ENCODE peak calls at places on chromosomes 12 and 14, in nine cellular contexts. L is left colon; P is caudate nucleus; D is posterior cingulate gyrus; J is omental fat pad; U is EH; M is K562; V is LoVo; E is stimulated activated CD4-positive, alpha-beta T cell treated with anti-CD3 and anti-CD28 coated beads, Interleukin-4, amount 100 ng/mL, for 48 hours. F is an unnamed sample.

GRCh38 chr14:93712079-93712837 is 76.0 kb downstream of the PRIMA1 start:
- DNase-seq in L (no peak), P (no peak), D (no peak), J (no peak), U (no peak), M (no peak), V (no peak), E (no peak), F (no peak)

GRCh38 chr12:15151141-15152091 is 69.8 kb downstream of the RERG start:
- DNase-seq in L (no peak), P (no peak), D (no peak), J (no peak), U (no peak), M (no peak), V (peak; percentile 52), E (no peak), F (no peak)

GRCh38 chr14:55160989-55161388 is 30.4 kb downstream of the DLGAP5 start:
- DNase-seq in L (no peak), P (no peak), D (no peak), J (no peak), U (peak; percentile 64), M (no peak), V (peak; percentile 72), E (no peak), F (peak; percentile 61)

GRCh38 chr12:44465139-44465538 is 411.0 kb downstream of the NELL2 start:
- DNase-seq in L (no peak), P (no peak), D (no peak), J (no peak), U (no peak), M (no peak), V (no peak), E (no peak), F (no peak)

GRCh38 chr14:68753696-68754095 is 39.2 kb downstream of the ZFP36L1 start:
- DNase-seq in L (no peak), P (no peak), D (no peak), J (no peak), U (peak; percentile 38), M (no peak), V (no peak), E (no peak), F (no peak)

GRCh38 chr14:81351205-81351604 is 48.9 kb downstream of the STON2 start:
- DNase-seq in L (no peak), P (no peak), D (no peak), J (no peak), U (no peak), M (no peak), V (no peak), E (no peak), F (no peak)

GRCh38 chr12:22525426-22525825 is 18.9 kb downstream of the C2CD5 start:
- DNase-seq in L (no peak), P (no peak), D (no peak), J (no peak), U (peak; percentile 62), M (no peak), V (no peak), E (no peak), F (no peak)

GRCh38 chr12:55742719-55743130 is at the start of gene GDF11:
- DNase-seq in L (peak; percentile 70), P (peak; percentile 80), D (peak; percentile 75), J (no peak), U (peak; percentile 81), M (peak; percentile 92), V (peak; percentile 88), E (peak; percentile 67), F (peak; percentile 69)

GRCh38 chr12:105455250-105455649 is 124.8 kb downstream of the C12orf75 start:
- DNase-seq in L (no peak), P (no peak), D (no peak), J (no peak), U (no peak), M (no peak), V (no peak), E (no peak), F (no peak)

GRCh38 chr14:34536951-34537676 is 2.4 kb downstream of the EAPP start:
- DNase-seq in L (no peak), P (no peak), D (no peak), J (no peak), U (peak; percentile 77), M (no peak), V (no peak), E (no peak), F (no peak)

GRCh38 chr14:44775248-44775647 is 186.5 kb downstream of the KLHL28 start:
- DNase-seq in L (no peak), P (no peak), D (no peak), J (no peak), U (no peak), M (no peak), V (no peak), E (no peak), F (no peak)

GRCh38 chr12:131105736-131106356 is 152.1 kb downstream of the ADGRD1 start:
- DNase-seq in L (peak; percentile 22), P (peak; percentile 68), D (peak; percentile 52), J (no peak), U (no peak), M (no peak), V (no peak), E (peak; percentile 52), F (no peak)

GRCh38 chr14:23895480-23895879 is 58.1 kb upstream of the DHRS4 start:
- DNase-seq in L (no peak), P (no peak), D (no peak), J (no peak), U (no peak), M (peak; percentile 10), V (no peak), E (no peak), F (no peak)

GRCh38 chr12:127670294-127670693 is 596.7 kb upstream of the TMEM132C start:
- DNase-seq in L (no peak), P (no peak), D (no peak), J (no peak), U (no peak), M (no peak), V (no peak), E (no peak), F (no peak)

GRCh38 chr14:98598576-98598975 is 673.4 kb downstream of the BCL11B start:
- DNase-seq in L (no peak), P (no peak), D (no peak), J (no peak), U (no peak), M (no peak), V (no peak), E (no peak), F (no peak)

GRCh38 chr14:75535164-75535898 is 13.1 kb downstream of the BATF start:
- DNase-seq in L (no peak), P (no peak), D (no peak), J (no peak), U (no peak), M (no peak), V (no peak), E (no peak), F (no peak)

GRCh38 chr14:105865266-105865903 is 339.0 kb downstream of the TMEM121 start:
- DNase-seq in L (no peak), P (no peak), D (peak; percentile 6), J (no peak), U (no peak), M (no peak), V (no peak), E (no peak), F (no peak)

GRCh38 chr12:57161491-57161890 is 14.1 kb upstream of the LRP1-AS start:
- DNase-seq in L (no peak), P (no peak), D (no peak), J (no peak), U (peak; percentile 61), M (no peak), V (no peak), E (no peak), F (no peak)

GRCh38 chr12:473198-473597 is 13.5 kb downstream of the B4GALNT3 start:
- DNase-seq in L (no peak), P (no peak), D (no peak), J (no peak), U (no peak), M (no peak), V (no peak), E (no peak), F (no peak)

GRCh38 chr12:113196996-113197395 is 11.5 kb downstream of the RITA1 start:
- DNase-seq in L (peak; percentile 65), P (peak; percentile 16), D (peak; percentile 31), J (peak; percentile 37), U (peak; percentile 87), M (peak; percentile 87), V (peak; percentile 61), E (peak; percentile 24), F (peak; percentile 75)

GRCh38 chr12:106139422-106140141 is 828 bp upstream of the NUAK1 start:
- DNase-seq in L (peak; percentile 81), P (peak; percentile 35), D (peak; percentile 39), J (no peak), U (peak; percentile 88), M (no peak), V (peak; percentile 92), E (no peak), F (peak; percentile 81)

GRCh38 chr12:2286461-2287131 is 233.8 kb downstream of the CACNA1C start:
- DNase-seq in L (no peak), P (no peak), D (no peak), J (no peak), U (peak; percentile 97), M (no peak), V (no peak), E (no peak), F (no peak)

GRCh38 chr14:94362614-94363133 is 25.7 kb downstream of the SERPINA1 start:
- DNase-seq in L (no peak), P (no peak), D (no peak), J (no peak), U (no peak), M (no peak), V (no peak), E (no peak), F (no peak)

GRCh38 chr12:263574-263973 is 938 bp upstream of the SLC6A13 start:
- DNase-seq in L (no peak), P (no peak), D (no peak), J (no peak), U (peak; percentile 43), M (no peak), V (no peak), E (no peak), F (no peak)

GRCh38 chr14:49687942-49688700 is at the start of gene POLE2:
- DNase-seq in L (peak; percentile 61), P (peak; percentile 38), D (peak; percentile 54), J (no peak), U (peak; percentile 69), M (peak; percentile 76), V (peak; percentile 83), E (peak; percentile 79), F (peak; percentile 64)

GRCh38 chr12:116692605-116693004 is 45.3 kb downstream of the SPRING1 start:
- DNase-seq in L (no peak), P (no peak), D (no peak), J (no peak), U (no peak), M (no peak), V (no peak), E (no peak), F (no peak)

GRCh38 chr12:68821357-68822188 is 13.6 kb downstream of the MDM2 start:
- DNase-seq in L (no peak), P (no peak), D (no peak), J (no peak), U (no peak), M (no peak), V (no peak), E (no peak), F (no peak)

GRCh38 chr12:65823481-65824313 is 586 bp upstream of the HMGA2 start:
- DNase-seq in L (peak; percentile 65), P (no peak), D (no peak), J (no peak), U (peak; percentile 67), M (no peak), V (peak; percentile 78), E (no peak), F (no peak)

GRCh38 chr12:52740591-52740990 is 36.6 kb downstream of the KRT76 start:
- DNase-seq in L (no peak), P (no peak), D (no peak), J (no peak), U (no peak), M (no peak), V (no peak), E (no peak), F (no peak)

GRCh38 chr12:11906284-11906935 is 164.3 kb upstream of the BCL2L14 start:
- DNase-seq in L (no peak), P (no peak), D (no peak), J (no peak), U (peak; percentile 91), M (no peak), V (no peak), E (no peak), F (no peak)

F was measured in NCI-H460.